ENCODE peak calls at places on chromosomes 1 and 21, in four cellular contexts. One of them, this sample, is unnamed.

GRCh38 chr1:248343451-248343850 is 5.1 kb upstream of the OR14C36 start:
- DNase-seq in WTC11: no peak
- DNase-seq in K562: no peak
- DNase-seq in HepG2: no peak
- DNase-seq in this sample: no peak

GRCh38 chr1:187960125-187960638 is 1131.4 kb downstream of the PLA2G4A start:
- DNase-seq in WTC11: no peak
- DNase-seq in K562: no peak
- DNase-seq in HepG2: no peak
- DNase-seq in this sample: no peak

GRCh38 chr1:160547371-160547901 is 24.4 kb upstream of the SLAMF6 start:
- DNase-seq in WTC11: no peak
- DNase-seq in K562: no peak
- DNase-seq in HepG2: no peak
- DNase-seq in this sample: no peak

GRCh38 chr1:206537141-206537540 is 29.8 kb downstream of the RASSF5 start:
- DNase-seq in WTC11: no peak
- DNase-seq in K562: no peak
- DNase-seq in HepG2: no peak
- DNase-seq in this sample: no peak

GRCh38 chr1:219071209-219071608 is 102.5 kb upstream of the LYPLAL1 start:
- DNase-seq in WTC11: no peak
- DNase-seq in K562: no peak
- DNase-seq in HepG2: no peak
- DNase-seq in this sample: no peak

GRCh38 chr21:34243562-34243961 is 120.2 kb upstream of the KCNE2 start:
- DNase-seq in WTC11: peak; percentile 50
- DNase-seq in K562: no peak
- DNase-seq in HepG2: peak; percentile 5
- DNase-seq in this sample: no peak

GRCh38 chr21:34599534-34600101 is 15.3 kb downstream of the RCAN1 start:
- DNase-seq in WTC11: no peak
- DNase-seq in K562: no peak
- DNase-seq in HepG2: no peak
- DNase-seq in this sample: no peak

GRCh38 chr1:243924588-243925349 is 74.7 kb upstream of the AKT3 start:
- DNase-seq in WTC11: no peak
- DNase-seq in K562: no peak
- DNase-seq in HepG2: no peak
- DNase-seq in this sample: no peak

GRCh38 chr1:32798679-32799416 is 18.3 kb downstream of the YARS1 start:
- DNase-seq in WTC11: no peak
- DNase-seq in K562: no peak
- DNase-seq in HepG2: no peak
- DNase-seq in this sample: peak; percentile 55

GRCh38 chr1:6508876-6509602 is 17.6 kb upstream of the PLEKHG5 start:
- DNase-seq in WTC11: no peak
- DNase-seq in K562: no peak
- DNase-seq in HepG2: no peak
- DNase-seq in this sample: no peak

GRCh38 chr1:67332653-67333529 is 25.2 kb downstream of the IL12RB2 start:
- DNase-seq in WTC11: no peak
- DNase-seq in K562: no peak
- DNase-seq in HepG2: no peak
- DNase-seq in this sample: peak; percentile 91

GRCh38 chr1:42779725-42780124 is 5.1 kb upstream of the TMEM269 start:
- DNase-seq in WTC11: no peak
- DNase-seq in K562: no peak
- DNase-seq in HepG2: no peak
- DNase-seq in this sample: no peak

GRCh38 chr1:70892140-70892539 is 155.5 kb downstream of the PTGER3 start:
- DNase-seq in WTC11: no peak
- DNase-seq in K562: no peak
- DNase-seq in HepG2: no peak
- DNase-seq in this sample: no peak

GRCh38 chr1:147171399-147172167 is 687 bp downstream of the PRKAB2 start:
- DNase-seq in WTC11: no peak
- DNase-seq in K562: peak; percentile 26
- DNase-seq in HepG2: no peak
- DNase-seq in this sample: no peak

GRCh38 chr1:109530457-109531204 is 9.0 kb upstream of the GPR61 start:
- DNase-seq in WTC11: no peak
- DNase-seq in K562: no peak
- DNase-seq in HepG2: no peak
- DNase-seq in this sample: no peak

GRCh38 chr1:116716391-116716790 is 37.8 kb upstream of the CD2 start:
- DNase-seq in WTC11: no peak
- DNase-seq in K562: no peak
- DNase-seq in HepG2: no peak
- DNase-seq in this sample: no peak

GRCh38 chr1:233614743-233615521 is 1.0 kb downstream of the KCNK1 start:
- DNase-seq in WTC11: peak; percentile 33
- DNase-seq in K562: no peak
- DNase-seq in HepG2: no peak
- DNase-seq in this sample: no peak

GRCh38 chr1:33120436-33121231 is 39.7 kb downstream of the AZIN2 start:
- DNase-seq in WTC11: no peak
- DNase-seq in K562: no peak
- DNase-seq in HepG2: no peak
- DNase-seq in this sample: no peak

GRCh38 chr1:56819393-56819899 is at the start of gene FYB2:
- DNase-seq in WTC11: peak; percentile 76
- DNase-seq in K562: no peak
- DNase-seq in HepG2: peak; percentile 28
- DNase-seq in this sample: no peak

GRCh38 chr1:172320723-172321122 is 99.8 kb upstream of the C1orf105 start:
- DNase-seq in WTC11: no peak
- DNase-seq in K562: no peak
- DNase-seq in HepG2: no peak
- DNase-seq in this sample: no peak

GRCh38 chr1:245091818-245092637 is 62.8 kb upstream of the KIF26B start:
- DNase-seq in WTC11: no peak
- DNase-seq in K562: peak; percentile 36
- DNase-seq in HepG2: peak; percentile 84
- DNase-seq in this sample: no peak

GRCh38 chr1:177287996-177288395 is 117.2 kb downstream of the BRINP2 start:
- DNase-seq in WTC11: no peak
- DNase-seq in K562: no peak
- DNase-seq in HepG2: no peak
- DNase-seq in this sample: no peak

GRCh38 chr1:18527514-18527913 is 46.8 kb downstream of the KLHDC7A start:
- DNase-seq in WTC11: no peak
- DNase-seq in K562: no peak
- DNase-seq in HepG2: no peak
- DNase-seq in this sample: no peak

GRCh38 chr1:50329332-50329932 is 93.8 kb downstream of the DMRTA2 start:
- DNase-seq in WTC11: peak; percentile 40
- DNase-seq in K562: no peak
- DNase-seq in HepG2: no peak
- DNase-seq in this sample: no peak

GRCh38 chr1:50335914-50336313 is 87.3 kb downstream of the DMRTA2 start:
- DNase-seq in WTC11: no peak
- DNase-seq in K562: no peak
- DNase-seq in HepG2: no peak
- DNase-seq in this sample: no peak

GRCh38 chr1:50335036-50335435 is 88.2 kb downstream of the DMRTA2 start:
- DNase-seq in WTC11: no peak
- DNase-seq in K562: no peak
- DNase-seq in HepG2: no peak
- DNase-seq in this sample: no peak

GRCh38 chr1:50333595-50333974 is 89.7 kb downstream of the DMRTA2 start:
- DNase-seq in WTC11: peak; percentile 80
- DNase-seq in K562: peak; percentile 92
- DNase-seq in HepG2: no peak
- DNase-seq in this sample: no peak

GRCh38 chr1:50332941-50333594 is 90.2 kb downstream of the DMRTA2 start:
- DNase-seq in WTC11: peak; percentile 83
- DNase-seq in K562: peak; percentile 88
- DNase-seq in HepG2: peak; percentile 21
- DNase-seq in this sample: no peak
- TF ChIP-seq CBFB in WTC11: no peak
- TF ChIP-seq CBFB in K562: no peak
- TF ChIP-seq CBFB in HepG2: no peak
- TF ChIP-seq CBFB in this sample: no peak

GRCh38 chr1:53127546-53127945 is 14.9 kb downstream of the SLC1A7 start:
- DNase-seq in WTC11: no peak
- DNase-seq in K562: no peak
- DNase-seq in HepG2: no peak
- DNase-seq in this sample: no peak
- TF ChIP-seq ETV6 in WTC11: no peak
- TF ChIP-seq ETV6 in K562: no peak
- TF ChIP-seq ETV6 in HepG2: no peak
- TF ChIP-seq ETV6 in this sample: no peak

GRCh38 chr1:103111926-103112325 is 3.6 kb upstream of the COL11A1 start:
- DNase-seq in WTC11: no peak
- DNase-seq in K562: no peak
- DNase-seq in HepG2: no peak
- DNase-seq in this sample: no peak

GRCh38 chr1:103108525-103109150 is 316 bp upstream of the COL11A1 start:
- DNase-seq in WTC11: peak; percentile 86
- DNase-seq in K562: no peak
- DNase-seq in HepG2: no peak
- DNase-seq in this sample: no peak

GRCh38 chr1:103109291-103109920 is 1.1 kb upstream of the COL11A1 start:
- DNase-seq in WTC11: peak; percentile 13
- DNase-seq in K562: no peak
- DNase-seq in HepG2: no peak
- DNase-seq in this sample: no peak

GRCh38 chr1:103110701-103111100 is 2.4 kb upstream of the COL11A1 start:
- DNase-seq in WTC11: no peak
- DNase-seq in K562: no peak
- DNase-seq in HepG2: no peak
- DNase-seq in this sample: no peak

GRCh38 chr1:103112535-103112934 is 4.2 kb upstream of the COL11A1 start:
- DNase-seq in WTC11: no peak
- DNase-seq in K562: no peak
- DNase-seq in HepG2: no peak
- DNase-seq in this sample: no peak
- TF ChIP-seq CBFB in WTC11: no peak
- TF ChIP-seq CBFB in K562: no peak
- TF ChIP-seq CBFB in HepG2: no peak
- TF ChIP-seq CBFB in this sample: no peak

DNA sequence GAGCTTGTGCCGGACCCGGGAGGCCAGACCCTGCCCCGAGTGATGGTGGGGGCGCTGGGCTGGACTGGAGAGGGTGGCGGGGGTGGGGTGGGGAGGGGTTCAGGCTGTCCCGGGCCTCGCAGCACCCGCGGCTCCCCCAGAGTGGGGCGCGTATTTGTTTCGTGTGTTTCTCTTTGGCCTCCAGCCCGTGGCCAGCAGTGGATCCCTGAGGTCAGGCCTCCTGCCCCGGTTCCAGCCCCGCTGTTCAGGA is 19.1 kb downstream of the PRXL2B start:
- DNase-seq in WTC11: no peak
- DNase-seq in K562: no peak
- DNase-seq in HepG2: no peak
- DNase-seq in this sample: no peak
- TF ChIP-seq ETV6 in WTC11: no peak
- TF ChIP-seq ETV6 in K562: no peak
- TF ChIP-seq ETV6 in HepG2: no peak
- TF ChIP-seq ETV6 in this sample: no peak

GRCh38 chr1:155033524-155033923 is at the start of the genes DCST1 and DCST2:
- DNase-seq in WTC11: no peak
- DNase-seq in K562: no peak
- DNase-seq in HepG2: no peak
- DNase-seq in this sample: no peak
- TF ChIP-seq CBFB in WTC11: no peak
- TF ChIP-seq CBFB in K562: no peak
- TF ChIP-seq CBFB in HepG2: no peak
- TF ChIP-seq CBFB in this sample: no peak